ENCODE peak calls at places on chromosomes 5 and 9, in four cellular contexts. A is HCT116, X is spleen, Z is upper lobe of left lung. O is an unnamed sample.

GRCh38 chr5:88889165-88890069 is 6.4 kb upstream of the MEF2C start:
- DNase-seq in A (no peak), Z (peak; percentile 57), X (peak; percentile 90), O (peak; percentile 56)

GRCh38 chr5:10756539-10756938 is 4.5 kb downstream of the DAP start:
- DNase-seq in Z (no peak), A (no peak), X (no peak), O (no peak)

GRCh38 chr9:134360897-134361296 is 34.6 kb downstream of the RXRA start:
- DNase-seq in Z (no peak), X (no peak), A (no peak), O (no peak)

GRCh38 chr9:38026021-38026809 is 42.8 kb downstream of the SHB start:
- DNase-seq in X (no peak), Z (peak; percentile 45), A (no peak), O (no peak)

GRCh38 chr9:114287001-114287762 is 35.7 kb upstream of the ORM1 start:
- DNase-seq in A (no peak), X (peak; percentile 63), Z (peak; percentile 16), O (peak; percentile 28)

GRCh38 chr9:136665704-136666363 is 3.1 kb downstream of the EGFL7 start:
- DNase-seq in Z (no peak), X (no peak), A (no peak), O (no peak)

GRCh38 chr5:70491-70890 is 21.5 kb upstream of the PLEKHG4B start:
- DNase-seq in A (no peak), X (no peak), Z (no peak), O (no peak)

GRCh38 chr5:151699071-151699901 is 12.6 kb upstream of the SPARC start:
- DNase-seq in A (no peak), X (no peak), Z (no peak), O (no peak)

GRCh38 chr5:32791536-32792240 is 80.6 kb downstream of the NPR3 start:
- DNase-seq in X (no peak), A (no peak), Z (no peak), O (no peak)

GRCh38 chr9:137234055-137234697 is 3.5 kb downstream of the SLC34A3 start:
- DNase-seq in X (no peak), A (no peak), Z (no peak), O (no peak)

GRCh38 chr9:1100945-1101344 is 50.8 kb downstream of the DMRT2 start:
- DNase-seq in Z (peak; percentile 24), X (no peak), A (no peak), O (peak; percentile 45)

GRCh38 chr5:20683241-20683940 is 695.4 kb upstream of the CDH18 start:
- DNase-seq in Z (no peak), X (no peak), A (no peak), O (no peak)

GRCh38 chr9:131870156-131870555 is 130.3 kb upstream of the RAPGEF1 start:
- DNase-seq in A (no peak), Z (no peak), X (peak; percentile 44), O (no peak)

GRCh38 chr5:22258139-22258538 is 595.0 kb downstream of the CDH12 start:
- DNase-seq in X (no peak), A (no peak), Z (no peak), O (no peak)

GRCh38 chr5:81359108-81359507 is 34.8 kb downstream of the ACOT12 start:
- DNase-seq in X (no peak), Z (no peak), A (no peak), O (no peak)

GRCh38 chr9:111662851-111663823 is 1.7 kb downstream of the GNG10 start:
- DNase-seq in A (no peak), X (no peak), Z (no peak), O (no peak)

GRCh38 chr5:161406880-161407279 is 139.6 kb downstream of the GABRB2 start:
- DNase-seq in A (no peak), Z (no peak), X (no peak), O (no peak)

GRCh38 chr9:33823801-33824200 is 6.8 kb downstream of the UBE2R2 start:
- DNase-seq in X (no peak), Z (no peak), A (no peak), O (no peak)

GRCh38 chr5:109310315-109310714 is 99.5 kb downstream of the PJA2 start:
- DNase-seq in A (no peak), X (no peak), Z (no peak), O (no peak)

GRCh38 chr5:157523976-157524375 is 51.6 kb downstream of the ADAM19 start:
- DNase-seq in A (no peak), Z (no peak), X (no peak), O (no peak)

GRCh38 chr9:750264-750967 is 91.1 kb upstream of the DMRT1 start:
- DNase-seq in A (no peak), Z (no peak), X (no peak), O (no peak)

GRCh38 chr5:67648201-67648671 is 451.6 kb upstream of the CD180 start:
- DNase-seq in X (no peak), A (no peak), Z (peak; percentile 39), O (no peak)

GRCh38 chr5:39503148-39503547 is 78.4 kb upstream of the DAB2 start:
- DNase-seq in X (no peak), A (no peak), Z (peak; percentile 31), O (peak; percentile 63)

GRCh38 chr9:82466616-82467251 is 478.2 kb downstream of the SPATA31D1 start:
- DNase-seq in A (no peak), X (no peak), Z (no peak), O (no peak)

GRCh38 chr9:19720374-19720773 is 68.5 kb downstream of the SLC24A2 start:
- DNase-seq in Z (no peak), X (no peak), A (no peak), O (no peak)

GRCh38 chr5:153099328-153099727 is 391.1 kb upstream of the GRIA1 start:
- DNase-seq in X (no peak), A (no peak), Z (no peak), O (no peak)

GRCh38 chr9:136403915-136404800 is 4.2 kb upstream of the SNAPC4 start:
- DNase-seq in X (peak; percentile 80), A (no peak), Z (no peak), O (no peak)

GRCh38 chr9:129650680-129651235 is 8.8 kb upstream of the ASB6 start:
- DNase-seq in X (no peak), Z (no peak), A (no peak), O (no peak)

GRCh38 chr9:5843450-5844249 is 10.7 kb upstream of the ERMP1 start:
- DNase-seq in A (no peak), Z (no peak), X (no peak), O (no peak)

GRCh38 chr5:150235548-150235895 is 45.7 kb downstream of the SLC6A7 start:
- DNase-seq in Z (no peak), A (no peak), X (no peak), O (no peak)

GRCh38 chr5:137264573-137264972 is 234.6 kb downstream of the SPOCK1 start:
- DNase-seq in Z (no peak), A (no peak), X (no peak), O (no peak)
- H3K4me3 ChIP-seq in Z (no peak overlapping the region), A (no peak overlapping the region), X (no peak overlapping the region), O (no peak overlapping the region)

DNA sequence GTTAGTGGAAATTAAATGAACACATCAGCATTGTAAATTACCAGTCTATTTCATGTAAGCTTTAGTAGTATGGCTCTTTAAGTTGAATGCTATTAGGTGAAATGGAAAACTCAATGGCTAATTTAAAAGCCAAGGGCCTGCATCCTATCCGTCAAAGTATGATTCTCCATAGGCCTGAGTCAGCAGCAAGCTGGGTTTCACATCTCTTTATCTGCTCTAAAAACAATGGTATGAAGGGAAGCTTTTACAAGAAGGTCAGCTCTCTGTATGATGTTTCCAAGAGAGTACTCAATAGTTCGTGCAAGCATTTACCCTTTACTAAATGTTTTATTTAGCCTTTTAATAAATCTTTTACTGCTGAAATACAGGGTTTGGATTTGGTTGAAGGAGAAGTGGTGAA is 62.8 kb downstream of the MAP1B start:
- DNase-seq in Z (no peak), X (no peak), A (no peak), O (no peak)
- H3K27ac ChIP-seq in Z (no peak overlapping the region), X (no peak overlapping the region), A (no peak overlapping the region), O (no peak overlapping the region)

GRCh38 chr5:142108432-142109355 is at the start of gene NDFIP1:
- DNase-seq in A (peak; percentile 28), Z (peak; percentile 92), X (peak; percentile 98), O (peak; percentile 93)
- TF ChIP-seq POLR2A in A (peak; percentile 75), Z (peak; percentile 97), X (no peak), O (peak; percentile 90)

GRCh38 chr5:113246371-113246870 is 188.4 kb downstream of the TSSK1B start:
- DNase-seq in X (no peak), Z (no peak), A (no peak), O (no peak)
- H3K4me3 ChIP-seq in X (no peak overlapping the region), Z (no peak overlapping the region), A (no peak overlapping the region), O (no peak overlapping the region)

O was measured in Peyer's patch.